ENCODE peak calls at places on chromosomes 1 and 21, in six cellular contexts. U, X, N, T, M and E are unnamed samples.

GRCh38 chr21:37220433-37220980 is 46.6 kb downstream of the VPS26C start:
- DNase-seq in U (no peak), N (peak), X (peak), M (peak), T (peak), E (peak)

GRCh38 chr1:43932786-43933385 is 715 bp upstream of the ARTN start:
- DNase-seq in N (peak), U (no peak), T (no peak), M (no peak), X (no peak), E (peak)

GRCh38 chr1:28437924-28438699 is 67.7 kb upstream of the RCC1 start:
- DNase-seq in X (peak), T (peak), N (peak), M (peak), U (no peak), E (peak)

GRCh38 chr1:227885135-227885647 is 62.5 kb downstream of the WNT9A start:
- DNase-seq in N (no peak), M (no peak), T (no peak), U (no peak), X (no peak), E (no peak)

GRCh38 chr1:224427346-224427745 is 7.3 kb downstream of the WDR26 start:
- DNase-seq in X (no peak), M (no peak), N (peak), U (no peak), T (no peak), E (peak)

GRCh38 chr21:33899199-33899598 is 16.4 kb downstream of the ATP5PO start:
- DNase-seq in N (no peak), U (no peak), X (no peak), T (no peak), M (no peak), E (no peak)

GRCh38 chr1:55604194-55604593 is 389.0 kb upstream of the USP24 start:
- DNase-seq in N (no peak), T (no peak), M (no peak), X (no peak), U (no peak), E (no peak)

GRCh38 chr1:214935258-214935657 is 147.3 kb upstream of the KCNK2 start:
- DNase-seq in M (no peak), U (no peak), N (no peak), X (no peak), T (no peak), E (no peak)

GRCh38 chr21:39258207-39258606 is 55.2 kb downstream of the BRWD1 start:
- DNase-seq in T (no peak), X (no peak), N (no peak), M (no peak), U (no peak), E (no peak)

GRCh38 chr1:45037456-45037855 is 25.4 kb downstream of the UROD start:
- DNase-seq in T (no peak), X (no peak), N (peak), M (peak), U (no peak), E (peak)

GRCh38 chr21:43323244-43324005 is 103.5 kb downstream of the SIK1 start:
- DNase-seq in U (peak), N (no peak), X (no peak), T (no peak), M (no peak), E (no peak)

GRCh38 chr21:42381347-42381984 is 14.4 kb downstream of the TMPRSS3 start:
- DNase-seq in U (no peak), N (peak), X (peak), T (peak), M (peak), E (peak)

GRCh38 chr1:75487399-75487798 is 123.5 kb downstream of the SLC44A5 start:
- DNase-seq in X (no peak), U (no peak), T (no peak), N (no peak), M (no peak), E (no peak)

GRCh38 chr1:43853161-43853921 is 80.3 kb upstream of the ARTN start:
- DNase-seq in X (peak), U (no peak), T (no peak), N (no peak), M (no peak), E (peak)

GRCh38 chr21:35075546-35075945 is 26.4 kb upstream of the RUNX1 start:
- DNase-seq in X (no peak), U (no peak), M (peak), T (no peak), N (peak), E (peak)

GRCh38 chr1:243475966-243476365 is 220.1 kb downstream of the SDCCAG8 start:
- DNase-seq in M (peak), X (no peak), N (peak), U (no peak), T (no peak), E (no peak)

GRCh38 chr1:98677288-98677687 is 15.8 kb downstream of the SNX7 start:
- DNase-seq in T (no peak), M (peak), U (no peak), N (peak), X (no peak), E (peak)

GRCh38 chr1:10676987-10677386 is 119.5 kb downstream of the CASZ1 start:
- DNase-seq in M (no peak), U (no peak), N (no peak), X (no peak), T (no peak), E (no peak)

GRCh38 chr21:35674895-35675470 is 385.3 kb downstream of the SETD4 start:
- DNase-seq in N (no peak), X (no peak), U (no peak), M (no peak), T (no peak), E (peak)

GRCh38 chr1:15176120-15176519 is 22.6 kb downstream of the TMEM51 start:
- DNase-seq in N (no peak), U (no peak), T (no peak), X (no peak), M (no peak), E (no peak)

GRCh38 chr1:167820684-167821355 is 93.1 kb downstream of the ADCY10 start:
- DNase-seq in M (no peak), N (no peak), X (no peak), T (no peak), U (no peak), E (no peak)

GRCh38 chr1:21775985-21776562 is 6.9 kb downstream of the USP48 start:
- DNase-seq in X (no peak), M (peak), U (no peak), N (no peak), T (no peak), E (no peak)

GRCh38 chr1:54986025-54986424 is 5.6 kb downstream of the TMEM61 start:
- DNase-seq in N (no peak), M (no peak), T (no peak), X (no peak), U (no peak), E (no peak)

GRCh38 chr1:22317231-22317919 is 134.3 kb upstream of the ZBTB40 start:
- DNase-seq in U (no peak), M (peak), X (no peak), N (no peak), T (no peak), E (no peak)

GRCh38 chr1:51417496-51418383 is 87.4 kb upstream of the TTC39A start:
- DNase-seq in X (no peak), T (no peak), U (no peak), M (no peak), N (peak), E (peak)

GRCh38 chr1:246221390-246222240 is 285.5 kb downstream of the SMYD3 start:
- DNase-seq in T (no peak), N (no peak), U (no peak), X (no peak), M (no peak), E (no peak)

GRCh38 chr21:36430841-36431240 is 45.6 kb downstream of the CHAF1B start:
- DNase-seq in M (no peak), N (peak), U (no peak), X (no peak), T (no peak), E (no peak)

GRCh38 chr1:168386949-168387586 is 106.4 kb downstream of the TBX19 start:
- DNase-seq in X (peak), T (no peak), U (peak), N (no peak), M (peak), E (no peak)

GRCh38 chr1:47569681-47570470 is 132.0 kb downstream of the FOXD2 start:
- DNase-seq in X (peak), T (peak), M (peak), N (peak), U (no peak), E (peak)

GRCh38 chr21:14600569-14601308 is 54.6 kb upstream of the SAMSN1 start:
- DNase-seq in M (no peak), X (no peak), U (no peak), T (no peak), N (no peak), E (no peak)

GRCh38 chr1:15039901-15040300 is 113.6 kb upstream of the TMEM51 start:
- DNase-seq in X (no peak), T (no peak), U (no peak), N (no peak), M (no peak), E (no peak)

GRCh38 chr1:203055166-203055799 is 29.0 kb downstream of the PPFIA4 start:
- DNase-seq in M (peak), X (no peak), U (no peak), T (no peak), N (no peak), E (no peak)

GRCh38 chr1:19484793-19485361 is 462 bp downstream of the CAPZB start:
- DNase-seq in U (no peak), T (no peak), M (peak), X (no peak), N (no peak), E (no peak)

GRCh38 chr1:225651872-225652725 is 824 bp downstream of the ENAH start:
- DNase-seq in X (no peak), U (no peak), N (no peak), M (peak), T (no peak), E (no peak)

GRCh38 chr1:116495534-116495933 is 75.3 kb downstream of the CD58 start:
- DNase-seq in X (no peak), T (no peak), M (no peak), U (no peak), N (no peak), E (no peak)

GRCh38 chr1:100573960-100574359 is 36.0 kb downstream of the GPR88 start:
- DNase-seq in N (no peak), U (no peak), T (no peak), X (no peak), M (no peak), E (no peak)

GRCh38 chr1:24507423-24507804 is 4.8 kb downstream of the RCAN3 start:
- DNase-seq in X (no peak), N (no peak), U (no peak), T (no peak), M (no peak), E (no peak)
- TF ChIP-seq CTCF in X (no peak), N (no peak), U (no peak), T (no peak), M (no peak), E (no peak)

DNA sequence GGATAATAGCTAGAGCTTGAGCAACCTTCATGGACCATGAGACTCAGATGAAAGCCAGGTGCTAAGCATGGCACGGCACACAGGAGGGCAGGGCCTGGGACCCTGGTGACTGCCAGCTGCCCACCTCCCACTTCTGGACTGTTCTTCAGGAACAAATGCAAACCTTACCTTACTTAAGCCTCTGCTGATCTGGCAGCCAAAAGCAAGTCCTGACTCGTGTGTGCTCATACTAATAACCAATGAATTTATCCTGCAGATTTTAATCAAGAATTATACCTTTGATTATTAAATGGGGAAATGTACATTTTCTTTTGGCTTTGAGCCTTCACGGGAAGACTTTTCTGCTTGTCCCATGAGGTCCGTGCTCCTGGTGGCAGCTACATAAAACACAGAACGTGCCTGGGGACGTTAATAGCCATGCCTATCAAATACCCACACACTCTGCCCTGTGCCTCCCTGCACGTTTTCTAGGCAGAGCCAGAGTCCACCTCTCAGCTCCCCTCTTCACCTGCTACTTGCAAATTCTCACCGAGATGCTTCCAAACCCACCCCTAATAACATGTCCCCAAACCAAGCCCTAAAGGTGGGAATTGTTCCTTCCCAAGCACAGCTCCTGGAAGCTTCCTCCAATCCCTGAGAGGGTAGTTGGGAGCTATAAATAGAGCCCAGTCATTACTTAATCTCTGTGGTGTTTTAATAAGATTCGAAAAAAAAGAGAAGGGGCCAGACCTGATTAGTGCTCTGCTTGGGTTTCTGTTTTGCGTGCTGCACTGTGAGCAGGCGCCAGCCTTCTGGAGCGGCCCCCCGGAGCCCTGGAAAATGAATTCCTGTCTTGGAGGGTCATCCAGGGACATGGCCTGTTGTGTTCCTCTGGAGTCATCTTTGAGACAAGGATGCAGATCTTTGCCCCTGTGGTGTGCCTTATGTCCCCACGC is 33.5 kb downstream of the SLC1A7 start:
- DNase-seq in X (no peak), U (no peak), M (no peak), N (peak), T (no peak), E (peak)
- H3K4me3 ChIP-seq in X (no peak), U (no peak), M (no peak), N (no peak), T (no peak), E (no peak)

GRCh38 chr1:6414443-6414844 is 5.3 kb downstream of the HES2 start:
- DNase-seq in N (no peak), U (no peak), M (peak), X (peak), T (no peak), E (peak)
- TF ChIP-seq CTCF in N (peak), U (peak), M (peak), X (peak), T (peak), E (peak)

DNA sequence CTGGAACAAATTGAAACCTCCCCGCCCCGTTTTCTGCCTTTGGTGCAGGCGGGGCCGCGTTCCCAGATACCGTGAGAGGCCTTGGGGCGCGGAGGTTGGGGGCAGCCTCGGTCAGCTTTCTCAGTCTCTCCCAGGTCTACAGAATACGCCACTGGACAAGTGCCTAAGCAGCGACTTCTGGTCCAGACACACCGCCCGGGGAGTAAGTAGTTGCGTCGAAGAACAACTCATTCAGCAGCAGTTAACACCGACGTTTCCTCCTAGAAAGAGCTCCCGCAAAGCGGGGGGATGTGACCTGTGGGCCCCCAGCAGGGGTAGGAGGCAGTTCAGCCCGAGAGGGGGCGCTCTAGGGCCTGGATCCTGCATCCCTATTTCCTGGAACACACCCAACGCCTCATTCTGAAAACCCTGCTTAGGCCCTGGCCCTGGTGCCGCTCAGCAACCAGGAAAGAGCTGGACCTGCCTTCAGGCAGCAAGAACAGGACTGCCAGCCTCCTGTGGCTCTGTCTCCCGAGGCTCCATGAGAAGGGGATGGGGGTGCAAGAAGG is 6.5 kb upstream of the BARHL2 start:
- DNase-seq in M (no peak), T (no peak), U (no peak), N (no peak), X (no peak), E (no peak)
- H3K4me3 ChIP-seq in M (no peak), T (peak), U (peak), N (no peak), X (no peak), E (peak)

DNA sequence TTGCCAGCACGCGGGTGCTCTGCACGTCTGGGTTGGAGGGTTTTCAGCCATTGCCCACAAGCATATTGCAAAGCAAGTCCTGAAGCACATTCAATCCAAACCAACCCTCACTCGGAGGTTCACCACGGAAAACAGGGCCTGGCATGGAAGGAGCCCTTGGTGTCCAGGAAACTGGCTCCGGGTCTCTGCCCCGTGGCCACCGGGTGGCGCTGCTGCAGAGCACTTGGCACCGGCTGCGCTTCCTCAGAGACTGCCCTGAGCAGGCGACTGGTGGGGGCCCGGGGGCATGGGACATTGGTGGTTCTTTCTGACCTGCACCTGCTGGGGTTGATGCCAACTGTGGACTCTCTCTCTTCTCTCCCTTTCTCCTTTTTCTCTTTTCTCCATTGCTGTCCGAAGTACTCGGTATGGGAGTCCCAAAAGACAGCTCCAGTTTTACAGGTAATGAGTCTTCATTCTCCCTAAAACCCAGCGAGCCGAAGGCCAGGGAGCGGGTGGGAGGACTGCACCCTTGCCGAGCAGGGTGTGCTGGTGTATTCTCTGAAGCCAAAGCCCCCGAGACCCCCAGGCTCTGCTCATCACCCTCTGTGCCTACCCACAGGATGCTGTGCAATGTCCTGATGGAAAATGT is 4.1 kb upstream of the KCNAB2 start:
- DNase-seq in M (peak), N (peak), U (no peak), T (no peak), X (peak), E (peak)
- TF ChIP-seq CTCF in M (peak), N (peak), U (peak), T (peak), X (peak), E (peak)

GRCh38 chr1:204080163-204080903 is 7.4 kb downstream of the SOX13 start:
- DNase-seq in N (peak), X (peak), M (peak), T (no peak), U (no peak), E (peak)
- H3K4me3 ChIP-seq in N (no peak), X (no peak), M (no peak), T (no peak), U (no peak), E (no peak)

DNA sequence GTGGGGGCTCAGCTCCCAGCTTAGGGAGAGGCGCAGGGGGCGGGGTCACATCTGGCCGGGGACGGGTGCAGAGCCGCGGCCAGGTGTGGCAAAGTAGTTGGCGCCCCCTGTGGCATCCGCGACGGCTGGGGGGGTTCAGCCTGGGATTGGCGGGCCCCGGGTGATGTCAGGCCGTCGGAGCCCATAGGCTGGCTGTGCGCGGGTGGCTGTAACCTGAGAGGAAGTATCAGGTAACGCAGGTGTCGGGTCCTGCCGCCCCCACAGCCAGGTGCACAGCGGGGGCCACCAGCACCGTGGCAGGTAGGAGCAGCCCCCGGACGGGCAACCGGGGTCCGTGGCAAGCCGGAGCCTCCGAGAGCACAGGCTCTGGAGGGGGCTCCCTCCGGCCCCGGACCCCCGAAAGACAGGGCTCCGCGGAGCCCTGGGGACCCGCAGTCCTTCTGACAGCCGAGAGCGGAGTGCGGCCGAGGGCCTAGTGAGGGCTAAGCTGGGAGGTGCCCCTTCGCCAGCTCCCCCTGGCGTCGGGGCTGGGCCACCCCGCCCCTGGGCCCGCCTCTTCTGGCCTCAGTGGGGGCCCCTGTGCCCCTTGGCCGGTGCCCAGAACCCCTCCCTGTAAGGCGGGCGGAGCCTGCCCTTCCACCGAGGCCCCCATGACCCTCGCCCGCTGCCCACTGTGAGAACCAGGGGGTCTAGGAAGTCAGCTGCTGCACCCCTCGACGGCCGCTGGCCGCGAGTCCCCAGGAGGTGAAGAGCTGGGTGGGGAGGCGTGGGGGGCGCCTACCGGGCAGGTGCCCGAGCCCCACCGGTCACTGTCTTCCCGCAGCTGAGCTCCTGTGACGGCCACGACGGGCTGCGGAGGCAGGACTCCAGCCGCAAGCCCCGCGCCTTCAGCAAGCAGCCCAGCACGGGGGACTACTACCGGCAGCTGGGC is 17.9 kb downstream of the TNFRSF25 start:
- DNase-seq in U (no peak), M (no peak), T (no peak), X (peak), N (no peak), E (no peak)
- TF ChIP-seq CTCF in U (no peak), M (no peak), T (peak), X (peak), N (peak), E (no peak)

GRCh38 chr21:46661211-46661625 is 25.7 kb downstream of the PRMT2 start:
- DNase-seq in N (peak), U (peak), M (no peak), X (peak), T (no peak), E (peak)
- H3K4me3 ChIP-seq in N (peak), U (peak), M (no peak), X (no peak), T (no peak), E (no peak)

GRCh38 chr1:80779278-80779677 is 1021.5 kb upstream of the ADGRL2 start:
- DNase-seq in M (no peak), X (no peak), N (no peak), U (no peak), T (no peak), E (no peak)

GRCh38 chr1:80776286-80776685 is 1024.4 kb upstream of the ADGRL2 start:
- DNase-seq in X (no peak), T (no peak), N (no peak), M (no peak), U (no peak), E (no peak)

GRCh38 chr1:80778094-80778840 is 1022.5 kb upstream of the ADGRL2 start:
- DNase-seq in X (no peak), N (no peak), M (no peak), U (no peak), T (no peak), E (no peak)
- TF ChIP-seq CTCF in X (no peak), N (no peak), M (no peak), U (no peak), T (no peak), E (no peak)